ENCODE peak calls at places on chromosomes 6 and 20, in six cellular contexts. I is SK-N-SH, W is GM12878, V is HepG2, F is K562, N is H1. H is an unnamed sample.

GRCh38 chr6:33174784-33175183 is 17.5 kb downstream of the COL11A2 start:
- DNase-seq in I (no peak), W (no peak), V (no peak), F (no peak), N (no peak), H (no peak)

GRCh38 chr20:41200446-41201202 is 63.3 kb downstream of the PLCG1 start:
- DNase-seq in I (no peak), W (no peak), V (no peak), F (no peak), N (no peak), H (no peak)

GRCh38 chr6:102619585-102619984 is 1226.1 kb downstream of the GRIK2 start:
- DNase-seq in I (peak), W (no peak), V (peak), F (no peak), N (no peak), H (no peak)

GRCh38 chr20:9573598-9573997 is 59.2 kb downstream of the LAMP5 start:
- DNase-seq in I (peak), W (no peak), V (no peak), F (no peak), N (no peak), H (no peak)

GRCh38 chr6:21033575-21034026 is 499.3 kb downstream of the CDKAL1 start:
- DNase-seq in I (peak), W (no peak), V (no peak), F (no peak), N (no peak), H (no peak)

GRCh38 chr6:12313992-12314589 is 23.9 kb downstream of the EDN1 start:
- DNase-seq in I (no peak), W (no peak), V (peak), F (no peak), N (no peak), H (no peak)

GRCh38 chr6:112842338-112842700 is 495.2 kb downstream of the RFPL4B start:
- DNase-seq in I (no peak), W (no peak), V (no peak), F (no peak), N (no peak), H (no peak)

GRCh38 chr6:38391206-38391908 is 248.4 kb downstream of the BTBD9 start:
- DNase-seq in I (no peak), W (no peak), V (no peak), F (no peak), N (no peak), H (no peak)

GRCh38 chr6:154766993-154767392 is 33.8 kb downstream of the SCAF8 start:
- DNase-seq in I (no peak), W (no peak), V (no peak), F (no peak), N (no peak), H (no peak)
- TF ChIP-seq GABPA in I (no peak), W (no peak), V (no peak), F (no peak), N (no peak), H (no peak)

GRCh38 chr6:167350322-167350721 is 25.4 kb downstream of the TTLL2 start:
- DNase-seq in I (no peak), W (no peak), V (no peak), F (no peak), N (no peak), H (no peak)
- H3K4me3 ChIP-seq in I (no peak), W (no peak), V (no peak), F (no peak), N (no peak), H (no peak)

DNA sequence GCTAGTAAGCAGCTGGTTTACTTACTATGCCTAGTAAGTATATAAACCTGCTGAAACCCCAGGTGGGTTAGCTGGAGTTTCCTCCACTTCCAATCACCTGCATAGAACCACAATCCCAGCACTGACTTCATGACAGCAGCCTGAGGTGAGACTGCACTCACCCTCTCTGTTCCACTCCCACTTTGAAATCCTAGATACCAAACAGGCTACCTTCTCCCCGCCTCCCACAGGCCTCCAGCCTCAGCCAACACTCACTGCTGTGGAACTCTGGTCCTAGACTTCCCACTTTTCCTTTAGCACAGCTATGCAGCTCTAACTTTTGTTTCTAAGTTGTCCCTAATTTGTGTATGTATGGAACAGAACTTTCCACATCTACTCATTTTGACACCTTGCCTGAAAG is 149.7 kb upstream of the ARID1B start:
- DNase-seq in I (no peak), W (no peak), V (no peak), F (no peak), N (no peak), H (no peak)
- TF ChIP-seq GABPA in I (no peak), W (no peak), V (no peak), F (no peak), N (no peak), H (no peak)

DNA sequence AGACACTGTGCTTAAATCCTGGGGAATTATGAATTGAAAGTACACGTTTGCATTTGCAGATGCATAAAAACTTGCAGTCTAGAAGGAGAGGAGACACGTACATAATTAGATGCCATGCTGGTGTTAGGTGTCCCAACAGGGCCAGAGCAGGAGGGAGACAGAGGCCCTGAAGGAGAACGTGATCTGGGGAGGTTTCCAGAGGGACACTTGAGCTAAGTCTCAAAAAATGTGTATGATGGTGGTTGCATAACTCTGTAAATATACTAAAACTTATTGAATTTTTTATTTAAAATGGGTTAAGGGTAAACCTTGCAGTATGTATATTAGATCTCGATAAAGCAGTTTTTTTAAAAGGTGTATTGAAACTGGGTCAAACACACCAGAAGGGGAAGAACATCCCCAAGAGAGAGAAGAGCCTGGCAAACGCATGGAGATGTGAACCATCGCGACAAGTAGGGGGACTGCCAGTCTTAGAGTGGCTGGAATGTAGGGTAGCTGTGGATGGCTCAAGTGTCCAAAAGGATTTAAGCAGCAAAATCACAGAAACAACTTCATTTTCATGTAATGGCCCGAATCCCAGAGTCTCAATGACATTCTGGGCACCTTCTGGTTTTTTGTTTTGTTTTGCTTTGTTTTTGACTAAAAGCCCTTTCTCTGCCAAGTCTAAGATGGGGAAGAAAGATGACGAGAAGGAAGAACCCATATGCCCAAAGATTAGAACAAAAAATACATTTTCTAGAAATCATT is 15.3 kb downstream of the TRAF3IP2 start:
- DNase-seq in I (no peak), W (no peak), V (no peak), F (no peak), N (no peak), H (no peak)
- H3K4me3 ChIP-seq in I (no peak), W (no peak), V (no peak), F (no peak), N (no peak), H (no peak)